ENCODE peak calls at places on chromosomes 4 and X, in six cellular contexts. L is RWPE1; K is chondrocyte; O is glomerular endothelial cell; N is activated T-helper 9 cell treated with anti-CD3 and anti-CD28 coated beads, Interleukin-2, amount 50 U/mL, for 16 hours; P is activated CD4-positive, alpha-beta T cell treated with anti-CD3 and anti-CD28 coated beads for 24 hours. H is an unnamed sample.

GRCh38 chr4:70703695-70704332 is 15.5 kb downstream of the UTP3 start:
- DNase-seq in N (no peak), P (no peak), L (peak), O (no peak), K (no peak), H (no peak)

GRCh38 chrX:154727418-154728323 is 23.2 kb downstream of the GAB3 start:
- DNase-seq in P (no peak), K (no peak), N (no peak), O (no peak), L (no peak), H (no peak)

GRCh38 chr4:180436366-180436765 is 1806.8 kb upstream of the TENM3 start:
- DNase-seq in N (no peak), P (no peak), L (no peak), O (no peak), K (no peak), H (no peak)

GRCh38 chrX:46599051-46599560 is 25.5 kb downstream of the CHST7 start:
- DNase-seq in P (no peak), N (no peak), O (no peak), K (no peak), L (no peak), H (no peak)

GRCh38 chr4:37885496-37885895 is 5.4 kb upstream of the TBC1D1 start:
- DNase-seq in K (no peak), L (no peak), N (no peak), P (no peak), O (no peak), H (peak)

GRCh38 chr4:108702960-108703359 is 52.6 kb downstream of the OSTC start:
- DNase-seq in N (no peak), K (no peak), L (no peak), O (no peak), P (no peak), H (no peak)

GRCh38 chr4:81715335-81715734 is 243.6 kb upstream of the RASGEF1B start:
- DNase-seq in K (no peak), P (no peak), O (no peak), L (no peak), N (no peak), H (no peak)

GRCh38 chr4:7068883-7069282 is 1.0 kb upstream of the GRPEL1 start:
- DNase-seq in L (no peak), N (no peak), K (no peak), O (no peak), P (no peak), H (no peak)

GRCh38 chrX:9785252-9785943 is 831 bp upstream of the SHROOM2 start:
- DNase-seq in P (no peak), O (no peak), N (no peak), K (no peak), L (no peak), H (no peak)

GRCh38 chr4:141275834-141276233 is 55.1 kb downstream of the ZNF330 start:
- DNase-seq in K (no peak), O (no peak), L (peak), N (no peak), P (no peak), H (no peak)

GRCh38 chrX:151789179-151789800 is 54.7 kb downstream of the CNGA2 start:
- DNase-seq in O (no peak), P (no peak), N (no peak), K (no peak), L (peak), H (no peak)

GRCh38 chrX:76064825-76065224 is 108.0 kb upstream of the PBDC1 start:
- DNase-seq in O (no peak), K (no peak), P (no peak), L (no peak), N (no peak), H (no peak)

GRCh38 chrX:112979879-112980278 is 139.2 kb upstream of the AMOT start:
- DNase-seq in L (no peak), O (no peak), P (no peak), N (no peak), K (no peak), H (no peak)

GRCh38 chrX:68947882-68948605 is 119.2 kb downstream of the EFNB1 start:
- DNase-seq in N (no peak), L (no peak), O (no peak), K (no peak), P (no peak), H (no peak)

GRCh38 chrX:107775000-107775733 is 420 bp downstream of the TSC22D3 start:
- DNase-seq in O (no peak), L (no peak), N (no peak), K (no peak), P (no peak), H (no peak)

GRCh38 chr4:14787894-14788293 is 214.4 kb upstream of the CPEB2 start:
- DNase-seq in L (no peak), N (no peak), O (no peak), P (no peak), K (no peak), H (no peak)

GRCh38 chrX:113124693-113125092 is 284.1 kb upstream of the AMOT start:
- DNase-seq in L (no peak), K (no peak), N (no peak), P (no peak), O (no peak), H (no peak)

GRCh38 chrX:149759824-149760223 is 14.0 kb upstream of the HSFX1 start:
- DNase-seq in L (no peak), N (no peak), P (no peak), K (no peak), O (no peak), H (no peak)

GRCh38 chr4:154593868-154594267 is 3.3 kb upstream of the FGA start:
- DNase-seq in N (no peak), K (no peak), P (no peak), L (no peak), O (no peak), H (no peak)

H was measured in stimulated activated effector memory CD8-positive, alpha-beta T cell treated with anti-CD3 and anti-CD28 coated beads, Interleukin-12 subunit alpha, Interleukin-12 subunit beta, amount 100 ng/mL, for 72 hours.